ENCODE peak calls at places on chromosomes 12 and 14, in six cellular contexts. S, O, Y, N, E and U are unnamed samples.

GRCh38 chr12:114335607-114336006 is 70.3 kb downstream of the TBX5 start:
- DNase-seq in S (no peak), Y (no peak), N (no peak), E (no peak), O (no peak), U (no peak)

GRCh38 chr14:59679872-59680271 is 103.3 kb upstream of the CCDC175 start:
- DNase-seq in Y (no peak), E (no peak), O (no peak), N (no peak), S (peak), U (no peak)

GRCh38 chr12:106106129-106106566 is 32.6 kb downstream of the NUAK1 start:
- DNase-seq in S (no peak), E (no peak), N (no peak), O (no peak), Y (no peak), U (no peak)

GRCh38 chr12:132806857-132807256 is 21.8 kb downstream of the GOLGA3 start:
- DNase-seq in O (no peak), Y (no peak), S (no peak), E (no peak), N (peak), U (no peak)

GRCh38 chr14:51780006-51780692 is 80.3 kb upstream of the GNG2 start:
- DNase-seq in Y (peak), N (peak), S (peak), O (peak), E (peak), U (no peak)

GRCh38 chr12:114998118-114998771 is 314.3 kb upstream of the TBX3 start:
- DNase-seq in O (no peak), E (no peak), Y (no peak), S (no peak), N (no peak), U (no peak)

GRCh38 chr14:88841741-88842140 is 17.3 kb downstream of the TTC8 start:
- DNase-seq in O (no peak), N (no peak), Y (no peak), S (no peak), E (no peak), U (no peak)

GRCh38 chr14:24875203-24875840 is 174.6 kb downstream of the STXBP6 start:
- DNase-seq in E (no peak), S (no peak), N (no peak), Y (no peak), O (no peak), U (no peak)

GRCh38 chr12:78698747-78699146 is 165.8 kb upstream of the SYT1 start:
- DNase-seq in Y (no peak), S (peak), N (no peak), E (no peak), O (peak), U (no peak)

GRCh38 chr12:77947746-77948145 is 117.1 kb downstream of the NAV3 start:
- DNase-seq in O (no peak), S (no peak), E (no peak), N (no peak), Y (no peak), U (no peak)

GRCh38 chr14:94826774-94827173 is 56.9 kb upstream of the GSC start:
- DNase-seq in O (no peak), N (no peak), Y (no peak), E (no peak), S (no peak), U (no peak)

GRCh38 chr12:124610629-124611558 is 43.5 kb upstream of the NCOR2 start:
- DNase-seq in S (no peak), E (no peak), O (no peak), Y (no peak), N (no peak), U (no peak)

GRCh38 chr14:64442300-64442988 is 22.9 kb upstream of the AKAP5 start:
- DNase-seq in O (no peak), Y (no peak), E (no peak), N (no peak), S (no peak), U (no peak)

GRCh38 chr12:125492354-125493270 is 427.4 kb downstream of the AACS start:
- DNase-seq in Y (no peak), S (no peak), O (no peak), N (no peak), E (no peak), U (no peak)

GRCh38 chr12:47282206-47282605 is 202.4 kb upstream of the AMIGO2 start:
- DNase-seq in Y (no peak), N (no peak), O (no peak), E (no peak), S (peak), U (no peak)

GRCh38 chr12:124494751-124495129 is 72.7 kb downstream of the NCOR2 start:
- DNase-seq in Y (no peak), S (no peak), O (no peak), E (no peak), N (no peak), U (no peak)

GRCh38 chr14:75310295-75311059 is 31.8 kb downstream of the FOS start:
- DNase-seq in E (no peak), S (peak), Y (no peak), O (peak), N (no peak), U (peak)

GRCh38 chr12:78870539-78870938 is 6.0 kb downstream of the SYT1 start:
- DNase-seq in S (no peak), N (no peak), E (no peak), Y (no peak), O (no peak), U (no peak)